ENCODE peak calls at places on chromosome 14, in seven cellular contexts. One of them, this sample, is unnamed.

GRCh38 chr14:57737598-57737997 is 128.3 kb downstream of the SLC35F4 start:
- DNase-seq in CD8-positive, alpha-beta memory T cell: no peak
- DNase-seq in nephron progenitor cell: no peak
- DNase-seq in sciatic nerve: no peak
- DNase-seq in HT1080: no peak
- DNase-seq in posterior cingulate gyrus: no peak
- DNase-seq in stimulated activated CD4-positive, alpha-beta T cell treated with anti-CD3 and anti-CD28 coated beads, Interleukin-2, amount 100 ng/mL, for 24 hours: no peak
- DNase-seq in this sample: no peak

GRCh38 chr14:100012478-100012925 is 52.7 kb upstream of the EVL start:
- DNase-seq in HT1080: peak
- DNase-seq in nephron progenitor cell: no peak
- DNase-seq in sciatic nerve: no peak
- DNase-seq in CD8-positive, alpha-beta memory T cell: no peak
- DNase-seq in posterior cingulate gyrus: no peak
- DNase-seq in stimulated activated CD4-positive, alpha-beta T cell treated with anti-CD3 and anti-CD28 coated beads, Interleukin-2, amount 100 ng/mL, for 24 hours: no peak
- DNase-seq in this sample: no peak

GRCh38 chr14:67622675-67623074 is 3.0 kb downstream of the ARG2 start:
- DNase-seq in nephron progenitor cell: peak
- DNase-seq in posterior cingulate gyrus: no peak
- DNase-seq in HT1080: peak
- DNase-seq in sciatic nerve: no peak
- DNase-seq in CD8-positive, alpha-beta memory T cell: no peak
- DNase-seq in stimulated activated CD4-positive, alpha-beta T cell treated with anti-CD3 and anti-CD28 coated beads, Interleukin-2, amount 100 ng/mL, for 24 hours: no peak
- DNase-seq in this sample: no peak

GRCh38 chr14:101636081-101636560 is 74.8 kb downstream of the DIO3 start:
- DNase-seq in CD8-positive, alpha-beta memory T cell: no peak
- DNase-seq in stimulated activated CD4-positive, alpha-beta T cell treated with anti-CD3 and anti-CD28 coated beads, Interleukin-2, amount 100 ng/mL, for 24 hours: peak
- DNase-seq in sciatic nerve: no peak
- DNase-seq in HT1080: peak
- DNase-seq in posterior cingulate gyrus: peak
- DNase-seq in nephron progenitor cell: no peak
- DNase-seq in this sample: no peak

GRCh38 chr14:104681689-104682074 is 7.7 kb upstream of the INF2 start:
- DNase-seq in posterior cingulate gyrus: peak
- DNase-seq in sciatic nerve: peak
- DNase-seq in HT1080: peak
- DNase-seq in stimulated activated CD4-positive, alpha-beta T cell treated with anti-CD3 and anti-CD28 coated beads, Interleukin-2, amount 100 ng/mL, for 24 hours: no peak
- DNase-seq in CD8-positive, alpha-beta memory T cell: peak
- DNase-seq in nephron progenitor cell: peak
- DNase-seq in this sample: no peak

GRCh38 chr14:99698642-99699041 is 14.5 kb downstream of the CYP46A1 start:
- DNase-seq in stimulated activated CD4-positive, alpha-beta T cell treated with anti-CD3 and anti-CD28 coated beads, Interleukin-2, amount 100 ng/mL, for 24 hours: no peak
- DNase-seq in posterior cingulate gyrus: no peak
- DNase-seq in CD8-positive, alpha-beta memory T cell: peak
- DNase-seq in HT1080: no peak
- DNase-seq in nephron progenitor cell: no peak
- DNase-seq in sciatic nerve: no peak
- DNase-seq in this sample: no peak

GRCh38 chr14:92463141-92463540 is 50.4 kb upstream of the RIN3 start:
- DNase-seq in stimulated activated CD4-positive, alpha-beta T cell treated with anti-CD3 and anti-CD28 coated beads, Interleukin-2, amount 100 ng/mL, for 24 hours: no peak
- DNase-seq in CD8-positive, alpha-beta memory T cell: no peak
- DNase-seq in posterior cingulate gyrus: peak
- DNase-seq in sciatic nerve: peak
- DNase-seq in HT1080: no peak
- DNase-seq in nephron progenitor cell: no peak
- DNase-seq in this sample: no peak

GRCh38 chr14:34873591-34874385 is 1.4 kb downstream of the BAZ1A start:
- DNase-seq in HT1080: peak
- DNase-seq in nephron progenitor cell: peak
- DNase-seq in stimulated activated CD4-positive, alpha-beta T cell treated with anti-CD3 and anti-CD28 coated beads, Interleukin-2, amount 100 ng/mL, for 24 hours: peak
- DNase-seq in posterior cingulate gyrus: peak
- DNase-seq in CD8-positive, alpha-beta memory T cell: peak
- DNase-seq in sciatic nerve: peak
- DNase-seq in this sample: no peak

GRCh38 chr14:45728448-45729225 is 475.6 kb upstream of the MIS18BP1 start:
- DNase-seq in posterior cingulate gyrus: no peak
- DNase-seq in nephron progenitor cell: no peak
- DNase-seq in stimulated activated CD4-positive, alpha-beta T cell treated with anti-CD3 and anti-CD28 coated beads, Interleukin-2, amount 100 ng/mL, for 24 hours: no peak
- DNase-seq in CD8-positive, alpha-beta memory T cell: no peak
- DNase-seq in sciatic nerve: no peak
- DNase-seq in HT1080: no peak
- DNase-seq in this sample: no peak

GRCh38 chr14:70662816-70663215 is 21.1 kb downstream of the TTC9 start:
- DNase-seq in stimulated activated CD4-positive, alpha-beta T cell treated with anti-CD3 and anti-CD28 coated beads, Interleukin-2, amount 100 ng/mL, for 24 hours: no peak
- DNase-seq in nephron progenitor cell: no peak
- DNase-seq in HT1080: no peak
- DNase-seq in CD8-positive, alpha-beta memory T cell: no peak
- DNase-seq in posterior cingulate gyrus: no peak
- DNase-seq in sciatic nerve: no peak
- DNase-seq in this sample: no peak

GRCh38 chr14:23614395-23614828 is 21.8 kb upstream of the DHRS2 start:
- DNase-seq in CD8-positive, alpha-beta memory T cell: no peak
- DNase-seq in sciatic nerve: no peak
- DNase-seq in stimulated activated CD4-positive, alpha-beta T cell treated with anti-CD3 and anti-CD28 coated beads, Interleukin-2, amount 100 ng/mL, for 24 hours: no peak
- DNase-seq in nephron progenitor cell: no peak
- DNase-seq in posterior cingulate gyrus: no peak
- DNase-seq in HT1080: no peak
- DNase-seq in this sample: no peak

GRCh38 chr14:100904307-100905019 is 941 bp upstream of the RTL1 start:
- DNase-seq in posterior cingulate gyrus: peak
- DNase-seq in HT1080: no peak
- DNase-seq in stimulated activated CD4-positive, alpha-beta T cell treated with anti-CD3 and anti-CD28 coated beads, Interleukin-2, amount 100 ng/mL, for 24 hours: no peak
- DNase-seq in CD8-positive, alpha-beta memory T cell: no peak
- DNase-seq in sciatic nerve: peak
- DNase-seq in nephron progenitor cell: peak
- DNase-seq in this sample: no peak

GRCh38 chr14:94011795-94012194 is 14.3 kb upstream of the OTUB2 start:
- DNase-seq in sciatic nerve: no peak
- DNase-seq in CD8-positive, alpha-beta memory T cell: peak
- DNase-seq in stimulated activated CD4-positive, alpha-beta T cell treated with anti-CD3 and anti-CD28 coated beads, Interleukin-2, amount 100 ng/mL, for 24 hours: no peak
- DNase-seq in nephron progenitor cell: no peak
- DNase-seq in posterior cingulate gyrus: no peak
- DNase-seq in HT1080: no peak
- DNase-seq in this sample: no peak

GRCh38 chr14:35159742-35160409 is 37.5 kb downstream of the PRORP start:
- DNase-seq in posterior cingulate gyrus: no peak
- DNase-seq in sciatic nerve: no peak
- DNase-seq in HT1080: peak
- DNase-seq in CD8-positive, alpha-beta memory T cell: no peak
- DNase-seq in nephron progenitor cell: no peak
- DNase-seq in stimulated activated CD4-positive, alpha-beta T cell treated with anti-CD3 and anti-CD28 coated beads, Interleukin-2, amount 100 ng/mL, for 24 hours: no peak
- DNase-seq in this sample: peak

GRCh38 chr14:101001311-101002069 is 98.0 kb upstream of the RTL1 start:
- DNase-seq in nephron progenitor cell: no peak
- DNase-seq in sciatic nerve: no peak
- DNase-seq in stimulated activated CD4-positive, alpha-beta T cell treated with anti-CD3 and anti-CD28 coated beads, Interleukin-2, amount 100 ng/mL, for 24 hours: no peak
- DNase-seq in posterior cingulate gyrus: peak
- DNase-seq in HT1080: peak
- DNase-seq in CD8-positive, alpha-beta memory T cell: no peak
- DNase-seq in this sample: no peak

GRCh38 chr14:51219473-51220448 is 20.3 kb upstream of the TMX1 start:
- DNase-seq in CD8-positive, alpha-beta memory T cell: no peak
- DNase-seq in sciatic nerve: no peak
- DNase-seq in stimulated activated CD4-positive, alpha-beta T cell treated with anti-CD3 and anti-CD28 coated beads, Interleukin-2, amount 100 ng/mL, for 24 hours: no peak
- DNase-seq in HT1080: peak
- DNase-seq in nephron progenitor cell: no peak
- DNase-seq in posterior cingulate gyrus: no peak
- DNase-seq in this sample: no peak

GRCh38 chr14:90758028-90758889 is 58.0 kb downstream of the TTC7B start:
- DNase-seq in CD8-positive, alpha-beta memory T cell: peak
- DNase-seq in posterior cingulate gyrus: peak
- DNase-seq in stimulated activated CD4-positive, alpha-beta T cell treated with anti-CD3 and anti-CD28 coated beads, Interleukin-2, amount 100 ng/mL, for 24 hours: peak
- DNase-seq in sciatic nerve: peak
- DNase-seq in nephron progenitor cell: peak
- DNase-seq in HT1080: peak
- DNase-seq in this sample: peak

GRCh38 chr14:93035917-93036651 is 79.6 kb downstream of the ITPK1 start:
- DNase-seq in posterior cingulate gyrus: peak
- DNase-seq in HT1080: peak
- DNase-seq in CD8-positive, alpha-beta memory T cell: peak
- DNase-seq in sciatic nerve: peak
- DNase-seq in nephron progenitor cell: peak
- DNase-seq in stimulated activated CD4-positive, alpha-beta T cell treated with anti-CD3 and anti-CD28 coated beads, Interleukin-2, amount 100 ng/mL, for 24 hours: no peak
- DNase-seq in this sample: no peak

GRCh38 chr14:105087963-105088811 is 23.0 kb upstream of the GPR132 start:
- DNase-seq in sciatic nerve: peak
- DNase-seq in nephron progenitor cell: peak
- DNase-seq in stimulated activated CD4-positive, alpha-beta T cell treated with anti-CD3 and anti-CD28 coated beads, Interleukin-2, amount 100 ng/mL, for 24 hours: no peak
- DNase-seq in HT1080: no peak
- DNase-seq in posterior cingulate gyrus: peak
- DNase-seq in CD8-positive, alpha-beta memory T cell: no peak
- DNase-seq in this sample: no peak

This sample was measured in smooth muscle cell of the brain vasculature.